ENCODE peak calls at places on chromosome 1, in seven cellular contexts. P is pancreas, W is ovary, T is endodermal cell, B is BJ, X is right lobe of liver, Q is PC-3. Z is an unnamed sample. For H3K36me3, the result is how much of the 10 kb centered on the place peaks cover.

GRCh38 chr1:156796340-156797097 is 20.1 kb downstream of the SH2D2A start:
- DNase-seq in P (no peak), W (no peak), T (no peak), B (no peak), X (no peak), Q (no peak), Z (no peak)

GRCh38 chr1:206001476-206001888 is 1.7 kb downstream of the RAB7B start:
- DNase-seq in P (no peak), W (no peak), T (peak), B (peak), X (no peak), Q (peak), Z (no peak)

GRCh38 chr1:14010431-14010830 is 310.4 kb downstream of the PRDM2 start:
- DNase-seq in P (no peak), W (no peak), T (no peak), B (no peak), X (no peak), Q (no peak), Z (no peak)

GRCh38 chr1:4309676-4310320 is 344.6 kb upstream of the AJAP1 start:
- DNase-seq in P (no peak), W (no peak), T (peak), B (no peak), X (no peak), Q (no peak), Z (no peak)

GRCh38 chr1:85566890-85567289 is 13.7 kb upstream of the CCN1 start:
- DNase-seq in P (no peak), W (no peak), T (no peak), B (no peak), X (no peak), Q (no peak), Z (no peak)

GRCh38 chr1:245599413-245600174 is 444.8 kb downstream of the KIF26B start:
- DNase-seq in P (no peak), W (no peak), T (peak), B (peak), X (no peak), Q (no peak), Z (no peak)

GRCh38 chr1:23221107-23221506 is 3.8 kb upstream of the HTR1D start:
- DNase-seq in P (no peak), W (no peak), T (no peak), B (no peak), X (no peak), Q (no peak), Z (no peak)

GRCh38 chr1:81170721-81171120 is 630.0 kb upstream of the ADGRL2 start:
- DNase-seq in P (no peak), W (no peak), T (no peak), B (no peak), X (no peak), Q (no peak), Z (no peak)

GRCh38 chr1:203346060-203346754 is 4.7 kb downstream of the FMOD start:
- DNase-seq in P (no peak), W (no peak), T (peak), B (no peak), X (no peak), Q (no peak), Z (no peak)

GRCh38 chr1:46204406-46204742 is 1.2 kb downstream of the LURAP1 start:
- DNase-seq in P (no peak), W (no peak), T (no peak), B (no peak), X (no peak), Q (no peak), Z (no peak)
- H3K4me3 ChIP-seq in P (no peak), W (peak), T (peak), B (peak), X (no peak), Q (no peak), Z (peak)

GRCh38 chr1:218299416-218299815 is 14.3 kb downstream of the RRP15 start:
- DNase-seq in P (no peak), W (no peak), T (no peak), B (peak), X (no peak), Q (peak), Z (no peak)
- TF ChIP-seq CTCF in P (no peak), W (no peak), T (peak), B (peak), X (peak), Q (peak), Z (peak)

DNA sequence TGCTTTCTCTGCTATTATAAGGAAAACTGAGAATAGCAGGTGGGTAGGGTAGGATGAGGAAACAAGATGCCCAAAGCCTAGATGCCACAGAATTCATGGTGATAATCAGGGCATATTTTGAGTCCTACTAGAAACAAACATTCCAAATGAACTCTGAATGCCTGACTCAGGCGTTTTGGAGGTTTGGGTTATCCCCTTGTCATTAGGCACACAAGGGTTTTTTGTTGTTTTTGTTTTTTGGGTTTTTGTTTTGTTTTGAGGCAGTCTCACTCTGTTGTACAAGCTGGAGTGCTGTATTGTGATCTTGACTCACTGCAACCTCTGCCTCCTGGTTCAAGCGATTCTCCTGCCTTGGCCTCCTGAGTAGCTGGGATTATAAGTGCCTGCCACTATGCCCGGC is 19.2 kb downstream of the SYNC start:
- DNase-seq in P (no peak), W (no peak), T (no peak), B (no peak), X (no peak), Q (no peak), Z (no peak)
- H3K36me3 ChIP-seq in P (under half), W (under half), T (half or more), B (under half), X (under half), Q (half or more), Z (half or more)

GRCh38 chr1:31029031-31029430 is 36.5 kb downstream of the PUM1 start:
- DNase-seq in P (no peak), W (no peak), T (no peak), B (no peak), X (no peak), Q (no peak), Z (no peak)
- H3K4me3 ChIP-seq in P (no peak), W (no peak), T (no peak), B (no peak), X (no peak), Q (no peak), Z (no peak)

DNA sequence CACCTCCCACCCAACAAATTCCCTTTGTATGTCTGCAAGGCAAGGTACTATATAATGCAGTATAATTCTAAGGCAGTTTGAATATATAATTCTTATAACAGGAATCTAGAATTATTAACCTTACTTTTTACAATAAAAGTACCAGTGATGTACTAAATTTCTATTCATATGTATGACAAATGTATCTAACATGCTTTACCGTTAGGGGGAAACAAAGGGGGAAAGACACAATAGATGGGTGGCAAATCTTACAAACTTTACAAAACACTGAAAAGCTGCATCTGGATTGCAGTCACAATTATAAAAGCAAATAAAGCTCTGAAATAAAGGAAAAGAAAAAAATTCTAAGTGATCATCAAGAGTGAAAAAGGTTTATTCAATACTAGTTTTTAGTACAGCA is 2.3 kb downstream of the PIK3R3 start:
- DNase-seq in P (no peak), W (no peak), T (no peak), B (no peak), X (no peak), Q (peak), Z (no peak)
- TF ChIP-seq CTCF in P (no peak), W (no peak), T (no peak), B (no peak), X (no peak), Q (peak), Z (no peak)

Z was measured in left ventricle myocardium inferior.